ENCODE peak calls at places on chromosomes 4 and X, in four cellular contexts. V is midbrain, N is posterior vena cava, S is GM12864. I is an unnamed sample.
A peak's percentile ranks its signal among the peaks of the same experiment; 100 is the strongest.

GRCh38 chrX:132615396-132616131 is 126.7 kb upstream of the MBNL3 start:
- DNase-seq in V (peak; percentile 37), N (no peak), S (no peak), I (no peak)

GRCh38 chr4:118968006-118968405 is 79.4 kb downstream of the SYNPO2 start:
- DNase-seq in V (peak; percentile 55), N (no peak), S (peak; percentile 81), I (peak; percentile 79)

GRCh38 chr4:5019274-5019673 is at the start of gene CYTL1:
- DNase-seq in V (no peak), N (no peak), S (no peak), I (peak; percentile 70)

GRCh38 chr4:181148470-181148869 is 1094.7 kb upstream of the TENM3 start:
- DNase-seq in V (no peak), N (no peak), S (no peak), I (no peak)

GRCh38 chr4:98955229-98955628 is 26.3 kb upstream of the EIF4E start:
- DNase-seq in V (no peak), N (no peak), S (no peak), I (no peak)

GRCh38 chr4:54543088-54543795 is 114.5 kb upstream of the KIT start:
- DNase-seq in V (no peak), N (no peak), S (no peak), I (no peak)

GRCh38 chrX:30665471-30665870 is 12.2 kb downstream of the GK start:
- DNase-seq in V (no peak), N (no peak), S (no peak), I (no peak)

GRCh38 chr4:39415678-39416283 is 9.1 kb downstream of the KLB start:
- DNase-seq in V (no peak), N (no peak), S (no peak), I (no peak)

GRCh38 chr4:186029731-186030421 is 39.1 kb upstream of the TLR3 start:
- DNase-seq in V (peak; percentile 39), N (peak; percentile 90), S (no peak), I (no peak)

GRCh38 chr4:167897116-167897515 is 195.2 kb upstream of the ANXA10 start:
- DNase-seq in V (no peak), N (peak; percentile 58), S (no peak), I (peak; percentile 74)

GRCh38 chrX:132463411-132463810 is 25.4 kb downstream of the MBNL3 start:
- DNase-seq in V (no peak), N (no peak), S (no peak), I (no peak)

GRCh38 chr4:131137196-131137595 is 2011.9 kb upstream of the PCDH10 start:
- DNase-seq in V (no peak), N (no peak), S (no peak), I (no peak)

GRCh38 chrX:48468693-48469691 is 1.1 kb downstream of the SLC38A5 start:
- DNase-seq in V (no peak), N (no peak), S (no peak), I (no peak)

GRCh38 chrX:117996408-117996807 is 120.2 kb downstream of the KLHL13 start:
- DNase-seq in V (no peak), N (no peak), S (no peak), I (no peak)

GRCh38 chr4:165325732-165326512 is 1.5 kb upstream of the MSMO1 start:
- DNase-seq in V (no peak), N (no peak), S (no peak), I (no peak)

I was measured in GDM1.